ENCODE peak calls at places on chromosomes 1 and 21, in four cellular contexts. H is body of pancreas, R is breast epithelium, G is heart left ventricle. J is an unnamed sample.

GRCh38 chr1:4395676-4396075 is 258.7 kb upstream of the AJAP1 start:
- DNase-seq in H (no peak), R (no peak), G (no peak), J (no peak)

GRCh38 chr1:26287033-26287711 is 7.3 kb downstream of the SH3BGRL3 start:
- DNase-seq in H (peak), G (peak), R (no peak), J (no peak)

GRCh38 chr1:6867688-6868370 is 82.6 kb downstream of the CAMTA1 start:
- DNase-seq in R (no peak), H (no peak), G (no peak), J (no peak)

GRCh38 chr1:235056937-235057336 is 71.7 kb downstream of the TOMM20 start:
- DNase-seq in R (no peak), G (no peak), H (no peak), J (no peak)

GRCh38 chr21:29696947-29697346 is 242.8 kb downstream of the GRIK1 start:
- DNase-seq in G (no peak), R (no peak), H (no peak), J (no peak)

GRCh38 chr1:228664399-228664914 is 70.8 kb upstream of the RHOU start:
- DNase-seq in H (peak), R (peak), G (peak), J (peak)

GRCh38 chr1:232515706-232516105 is 114.2 kb downstream of the SIPA1L2 start:
- DNase-seq in H (no peak), G (no peak), R (no peak), J (no peak)

GRCh38 chr1:228397966-228398365 is 8.7 kb downstream of the TRIM11 start:
- DNase-seq in G (no peak), H (no peak), R (no peak), J (no peak)

GRCh38 chr1:201619513-201619912 is 80.6 kb downstream of the NAV1 start:
- DNase-seq in R (no peak), G (no peak), H (no peak), J (no peak)

GRCh38 chr1:193448682-193449461 is 262.5 kb upstream of the B3GALT2 start:
- DNase-seq in H (no peak), G (no peak), R (no peak), J (no peak)

GRCh38 chr1:65002156-65002507 is 35.8 kb upstream of the JAK1 start:
- DNase-seq in G (no peak), R (no peak), H (no peak), J (no peak)

GRCh38 chr1:176102243-176102642 is 104.8 kb downstream of the COP1 start:
- DNase-seq in H (no peak), R (no peak), G (no peak), J (no peak)

GRCh38 chr1:100628631-100629081 is 90.7 kb downstream of the GPR88 start:
- DNase-seq in H (no peak), R (no peak), G (no peak), J (no peak)

GRCh38 chr1:3773572-3774502 is 1.3 kb downstream of the SMIM1 start:
- DNase-seq in G (no peak), H (no peak), R (no peak), J (no peak)

GRCh38 chr1:223285452-223285851 is 78.5 kb downstream of the SUSD4 start:
- DNase-seq in R (no peak), G (no peak), H (no peak), J (no peak)

GRCh38 chr1:6271001-6271400 is 10.1 kb upstream of the GPR153 start:
- DNase-seq in G (no peak), R (no peak), H (no peak), J (no peak)

GRCh38 chr1:49199564-49199963 is 422.9 kb upstream of the BEND5 start:
- DNase-seq in G (no peak), H (no peak), R (no peak), J (no peak)

GRCh38 chr1:41683681-41684500 is 199.4 kb upstream of the EDN2 start:
- DNase-seq in R (no peak), G (peak), H (peak), J (no peak)

GRCh38 chr1:151958959-151959358 is 34.7 kb downstream of the S100A10 start:
- DNase-seq in R (no peak), G (no peak), H (no peak), J (no peak)

GRCh38 chr21:35222021-35222420 is 172.9 kb upstream of the RUNX1 start:
- DNase-seq in R (no peak), H (no peak), G (no peak), J (no peak)

GRCh38 chr1:232142403-232143314 is 487.3 kb downstream of the SIPA1L2 start:
- DNase-seq in R (peak), H (no peak), G (peak), J (peak)

GRCh38 chr1:93908394-93909145 is 660 bp downstream of the GCLM start:
- DNase-seq in H (peak), R (peak), G (peak), J (no peak)

GRCh38 chr1:7401814-7402547 is 369.1 kb upstream of the VAMP3 start:
- DNase-seq in G (no peak), R (peak), H (peak), J (peak)

GRCh38 chr21:46641656-46642055 is 6.2 kb downstream of the PRMT2 start:
- DNase-seq in R (no peak), H (no peak), G (no peak), J (no peak)

DNA sequence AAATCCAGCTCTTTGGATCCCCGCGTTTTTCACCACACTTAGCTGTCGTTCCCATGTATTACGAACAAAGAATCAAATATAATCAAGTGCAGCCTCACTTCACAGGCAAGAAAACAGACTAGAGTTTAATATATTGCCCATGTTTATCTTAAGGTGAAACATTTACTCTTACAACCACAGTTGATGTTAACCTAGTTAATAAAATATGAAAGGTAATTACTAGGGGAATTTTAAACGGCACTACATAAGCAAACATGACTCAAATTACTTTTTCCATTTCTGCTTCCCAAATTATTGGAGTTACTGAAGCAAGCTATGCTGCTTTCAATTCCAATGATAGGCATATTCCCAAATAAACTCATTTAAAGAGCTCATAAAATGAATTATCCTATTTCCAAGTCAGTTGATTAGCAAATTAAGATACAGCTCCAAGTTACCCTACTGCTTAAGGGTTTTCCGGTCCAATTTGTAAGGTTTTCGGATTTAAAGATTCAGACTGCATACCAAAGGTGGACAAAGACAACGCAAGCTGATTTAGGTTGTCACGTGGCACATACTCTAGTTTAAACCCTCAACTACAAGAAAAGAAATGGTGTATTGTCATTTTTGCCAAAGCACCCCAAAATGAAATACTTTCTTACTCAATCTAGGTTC is 5.9 kb downstream of the COX20 start:
- DNase-seq in G (no peak), R (no peak), H (no peak), J (no peak)
- TF ChIP-seq POLR2A in G (no peak), R (no peak), H (no peak), J (no peak)

GRCh38 chr1:167617100-167617949 is 12.7 kb upstream of the RCSD1 start:
- DNase-seq in R (no peak), G (peak), H (peak), J (no peak)
- TF ChIP-seq POLR2A in R (no peak), G (no peak), H (no peak), J (no peak)

GRCh38 chr1:10398734-10399486 is at the start of gene PGD:
- DNase-seq in H (peak), R (peak), G (peak), J (peak)
- TF ChIP-seq POLR2A in H (peak), R (peak), G (no peak), J (peak)

GRCh38 chr1:90784186-90784847 is 67.2 kb upstream of the BARHL2 start:
- DNase-seq in G (no peak), R (no peak), H (no peak), J (no peak)
- TF ChIP-seq POLR2A in G (no peak), R (no peak), H (no peak), J (no peak)

DNA sequence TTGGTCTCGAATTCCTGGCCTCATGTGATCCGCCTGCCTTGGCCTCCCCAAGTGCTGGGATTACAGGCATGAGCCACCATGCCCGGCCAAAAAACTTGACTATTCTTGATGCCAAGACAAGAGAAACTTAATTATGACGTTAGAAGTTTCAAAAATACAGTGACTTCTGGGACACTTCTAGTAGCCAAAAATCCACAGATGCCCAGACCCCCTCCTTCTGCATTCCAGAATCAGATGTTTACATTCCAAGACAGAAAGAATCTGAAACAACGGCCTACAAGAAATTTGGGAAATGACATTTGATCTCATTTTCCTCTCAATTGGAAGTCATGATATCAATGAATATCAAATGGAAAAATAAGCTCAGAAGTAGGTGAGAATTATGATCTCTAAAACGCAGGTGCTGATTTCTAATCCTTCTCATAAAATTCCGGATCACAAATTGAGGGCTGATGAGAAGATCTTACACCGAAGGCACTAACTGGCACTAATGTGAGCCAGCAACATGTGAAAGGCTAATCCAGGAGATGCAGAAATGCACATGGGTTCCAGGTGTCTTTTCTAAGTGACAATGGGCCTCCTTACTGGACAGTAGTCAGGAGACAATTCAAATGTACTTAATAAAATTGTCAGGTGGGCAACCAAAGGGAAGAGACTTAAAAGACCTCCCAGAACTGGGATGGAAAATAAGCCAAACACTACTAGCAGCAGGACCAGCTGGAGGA is 5.5 kb downstream of the RAB29 start:
- DNase-seq in R (no peak), G (no peak), H (no peak), J (no peak)
- TF ChIP-seq POLR2A in R (no peak), G (no peak), H (no peak), J (no peak)

DNA sequence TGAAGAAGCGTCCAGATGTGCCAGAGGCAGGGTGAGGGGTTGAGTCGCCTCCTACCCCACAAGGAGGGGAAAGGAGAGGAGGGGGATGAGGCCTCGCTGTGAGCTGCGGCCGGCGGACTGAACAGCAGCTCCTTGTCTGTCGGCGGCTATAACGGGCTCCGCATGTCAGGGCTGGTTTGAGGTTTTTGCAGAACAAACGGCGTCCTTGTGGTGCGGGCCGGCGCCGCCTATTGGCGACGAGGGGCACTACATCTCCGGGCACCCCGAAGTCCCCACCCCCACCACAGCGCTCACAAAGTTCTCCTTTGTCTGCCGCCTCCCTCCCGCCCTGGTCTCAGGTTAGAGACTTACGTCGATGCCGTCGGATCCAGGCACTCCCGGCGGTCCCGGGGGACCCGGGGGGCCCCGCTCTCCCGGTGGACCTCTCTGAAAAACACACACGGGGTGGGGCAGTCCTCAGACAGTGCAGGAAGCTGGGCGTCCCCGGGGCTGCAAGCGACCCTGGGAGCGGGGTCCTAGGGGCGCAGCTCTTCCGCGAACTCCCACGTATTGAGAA is 1.8 kb downstream of the COL9A2 start:
- DNase-seq in H (peak), G (peak), R (peak), J (peak)
- TF ChIP-seq POLR2A in H (no peak), G (no peak), R (no peak), J (no peak)

GRCh38 chr1:1352784-1353388 is 3.7 kb upstream of the DVL1 start:
- DNase-seq in R (no peak), G (no peak), H (no peak), J (no peak)
- TF ChIP-seq POLR2A in R (no peak), G (no peak), H (no peak), J (no peak)

DNA sequence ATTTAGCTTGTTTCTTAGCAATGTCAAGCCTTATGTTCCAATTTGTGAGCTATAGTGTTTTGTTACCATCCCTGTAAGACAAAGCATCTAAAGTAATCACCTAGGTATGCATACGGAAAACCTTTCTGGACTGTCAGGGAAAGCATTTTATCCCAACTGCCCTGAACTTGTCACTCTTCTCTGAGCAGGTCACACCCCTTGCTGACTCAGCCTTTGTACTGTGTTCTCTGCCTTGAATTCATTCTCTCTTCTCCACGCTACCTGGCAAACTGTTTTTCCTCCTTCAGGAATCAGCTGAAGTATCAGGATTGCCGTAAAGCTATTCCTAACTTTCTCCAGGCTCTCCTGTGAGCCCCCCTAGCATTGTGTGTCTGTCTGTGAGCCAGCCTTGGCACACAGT is 54.2 kb downstream of the PBX1 start:
- DNase-seq in H (peak), R (no peak), G (no peak), J (no peak)
- TF ChIP-seq POLR2A in H (no peak), R (no peak), G (no peak), J (no peak)

DNA sequence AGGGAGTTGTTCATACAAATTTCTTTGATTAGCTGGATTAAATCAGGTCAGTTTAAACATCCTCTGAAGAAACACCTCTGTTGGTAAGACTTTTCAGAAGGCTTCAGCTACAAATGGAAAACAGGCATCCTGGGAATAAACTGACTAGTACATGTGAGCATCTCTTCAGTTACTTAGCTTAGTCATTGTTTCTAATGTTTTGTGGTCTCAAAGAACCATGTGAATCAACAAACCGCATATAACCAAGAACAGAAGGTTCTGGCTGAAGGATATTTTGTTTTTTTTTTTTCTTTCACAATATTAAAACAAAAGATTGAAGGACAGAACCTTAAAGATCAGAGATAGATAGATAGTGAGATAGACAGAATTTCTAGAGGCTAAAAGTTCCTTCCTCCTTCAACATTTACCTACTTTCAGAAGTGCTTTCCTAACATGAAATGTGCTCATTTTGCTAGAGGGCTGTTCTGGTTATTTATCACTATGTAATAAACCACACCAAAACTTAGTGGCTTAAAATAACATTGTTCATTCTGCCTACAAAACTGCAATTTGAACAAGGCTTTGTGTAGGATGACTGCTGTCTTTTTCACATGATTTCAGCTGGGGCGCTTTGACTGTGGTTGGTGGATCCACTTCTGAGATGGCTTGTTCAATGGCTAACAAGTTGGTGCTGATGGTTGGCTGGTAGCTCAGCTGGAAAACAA is 119.8 kb upstream of the PTGFR start:
- DNase-seq in R (no peak), G (no peak), H (no peak), J (no peak)
- TF ChIP-seq POLR2A in R (no peak), G (no peak), H (no peak), J (no peak)

GRCh38 chr1:43366179-43366578 is 1.6 kb downstream of the ELOVL1 start:
- DNase-seq in G (peak), R (peak), H (peak), J (no peak)

GRCh38 chr1:43363935-43364525 is 3.8 kb downstream of the ELOVL1 start:
- DNase-seq in R (no peak), G (no peak), H (no peak), J (no peak)

GRCh38 chr1:43365678-43366077 is 2.1 kb downstream of the ELOVL1 start:
- DNase-seq in H (no peak), R (no peak), G (no peak), J (no peak)

GRCh38 chr1:43360616-43361015 is 1.8 kb downstream of the CDC20 start:
- DNase-seq in R (no peak), G (no peak), H (no peak), J (no peak)

DNA sequence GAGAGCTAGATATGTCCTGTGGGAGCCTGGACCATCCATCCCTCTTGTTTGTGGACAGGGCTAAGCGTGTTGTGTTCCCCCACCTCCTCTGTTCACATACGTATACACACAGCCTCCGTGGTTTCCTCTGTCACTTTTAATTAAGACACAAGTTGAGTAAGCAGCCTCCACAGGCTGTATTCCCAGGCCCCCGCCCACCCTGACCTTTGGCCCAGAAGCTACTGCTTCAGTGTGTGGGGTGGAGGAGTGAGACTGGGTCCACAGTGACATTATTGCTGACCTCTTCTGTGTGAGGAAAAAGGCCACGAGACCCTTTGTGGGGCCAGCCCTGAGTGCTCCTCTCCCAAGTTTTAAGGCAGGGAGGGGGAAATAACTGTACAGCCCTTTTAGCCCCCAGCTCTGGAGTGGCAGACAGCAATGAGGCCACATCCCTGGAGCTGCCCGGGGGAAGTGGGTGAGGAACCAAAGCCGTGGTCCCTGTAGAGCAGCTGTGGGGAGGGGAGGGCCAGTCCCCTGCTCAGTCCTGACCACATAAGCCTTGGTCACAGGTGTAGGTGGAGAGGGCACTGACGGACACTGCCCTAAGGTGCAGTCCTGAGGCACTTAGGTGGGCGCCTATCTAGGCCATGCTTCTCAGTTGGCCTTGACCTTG is 4.4 kb downstream of the ELOVL1 start:
- DNase-seq in G (no peak), H (no peak), R (no peak), J (no peak)
- TF ChIP-seq POLR2A in G (no peak), H (no peak), R (no peak), J (no peak)